ENCODE peak calls at places on chromosomes 3 and 15, in ten cellular contexts. L is stimulated activated naive CD4-positive, alpha-beta T cell; X is AG08395; D is activated CD8-positive, alpha-beta memory T cell treated with anti-CD3 and anti-CD28 coated beads for 1 hour; T is T-cell; R is GM12865; W is Kasumi-1; H is T47D; G is HFFc6; A is GM06990. B is an unnamed sample.

GRCh38 chr3:42224658-42225421 is 41.1 kb downstream of the CCK start:
- DNase-seq in L (no peak), X (no peak), D (no peak), T (no peak), R (no peak), W (no peak), H (peak; percentile 55), G (no peak), A (no peak), B (no peak)

GRCh38 chr15:27358751-27359434 is 387.9 kb downstream of the GABRG3 start:
- DNase-seq in L (no peak), X (peak; percentile 16), D (no peak), T (no peak), R (no peak), W (no peak), H (peak; percentile 37), G (no peak), A (no peak), B (no peak)

GRCh38 chr15:86077070-86077469 is 2.6 kb upstream of the AGBL1 start:
- DNase-seq in L (no peak), X (no peak), D (no peak), T (no peak), R (no peak), W (no peak), H (no peak), G (no peak), A (no peak), B (no peak)

GRCh38 chr3:162224736-162225135 is 728.1 kb downstream of the OTOL1 start:
- DNase-seq in L (no peak), X (no peak), D (no peak), T (no peak), R (no peak), W (no peak), H (no peak), G (no peak), A (no peak), B (no peak)

GRCh38 chr3:135918600-135918999 is 46.9 kb upstream of the PPP2R3A start:
- DNase-seq in L (no peak), X (peak; percentile 70), D (no peak), T (no peak), R (peak; percentile 8), W (peak; percentile 62), H (peak; percentile 57), G (peak; percentile 51), A (no peak), B (no peak)

GRCh38 chr3:192930585-192930984 is 12.9 kb upstream of the MB21D2 start:
- DNase-seq in L (no peak), X (no peak), D (no peak), T (no peak), R (no peak), W (no peak), H (no peak), G (no peak), A (no peak), B (no peak)

GRCh38 chr3:156664285-156665178 is 9.9 kb upstream of the TIPARP start:
- DNase-seq in L (no peak), X (no peak), D (no peak), T (no peak), R (peak; percentile 83), W (no peak), H (no peak), G (no peak), A (peak; percentile 72), B (no peak)

GRCh38 chr3:31106204-31106603 is 211.7 kb upstream of the GADL1 start:
- DNase-seq in L (no peak), X (peak; percentile 75), D (no peak), T (no peak), R (no peak), W (no peak), H (peak; percentile 31), G (peak; percentile 89), A (no peak), B (no peak)

GRCh38 chr3:78139166-78139565 is 1099.3 kb downstream of the ROBO2 start:
- DNase-seq in L (no peak), X (no peak), D (no peak), T (no peak), R (no peak), W (no peak), H (no peak), G (peak; percentile 41), A (no peak), B (no peak)

GRCh38 chr15:70584441-70584837 is 178.9 kb downstream of the UACA start:
- DNase-seq in L (no peak), X (no peak), D (no peak), T (no peak), R (no peak), W (no peak), H (no peak), G (no peak), A (no peak), B (no peak)

GRCh38 chr15:55357774-55358173 is 38.8 kb downstream of the PIGB start:
- DNase-seq in L (no peak), X (peak; percentile 38), D (no peak), T (no peak), R (no peak), W (no peak), H (no peak), G (peak; percentile 32), A (no peak), B (no peak)

GRCh38 chr3:42898896-42899675 is 6.9 kb upstream of the ZNF662 start:
- DNase-seq in L (no peak), X (no peak), D (no peak), T (no peak), R (no peak), W (no peak), H (no peak), G (no peak), A (no peak), B (no peak)

GRCh38 chr15:87354661-87355410 is 901.7 kb downstream of the NTRK3 start:
- DNase-seq in L (no peak), X (peak; percentile 49), D (no peak), T (no peak), R (no peak), W (no peak), H (no peak), G (peak; percentile 86), A (no peak), B (no peak)

GRCh38 chr3:165874663-165875489 is 37.7 kb upstream of the BCHE start:
- DNase-seq in L (no peak), X (no peak), D (no peak), T (no peak), R (no peak), W (no peak), H (no peak), G (no peak), A (no peak), B (no peak)

GRCh38 chr15:98035577-98036010 is 75.1 kb downstream of the ARRDC4 start:
- DNase-seq in L (no peak), X (no peak), D (no peak), T (no peak), R (no peak), W (no peak), H (peak; percentile 32), G (no peak), A (no peak), B (no peak)

GRCh38 chr15:63528138-63528659 is 23.8 kb downstream of the USP3 start:
- DNase-seq in L (no peak), X (no peak), D (no peak), T (no peak), R (no peak), W (no peak), H (no peak), G (no peak), A (no peak), B (no peak)

GRCh38 chr3:143016321-143016972 is 15.1 kb downstream of the U2SURP start:
- DNase-seq in L (no peak), X (no peak), D (no peak), T (no peak), R (peak; percentile 27), W (peak; percentile 55), H (peak; percentile 30), G (no peak), A (no peak), B (no peak)

GRCh38 chr3:169581633-169582032 is 81.9 kb downstream of the MECOM start:
- DNase-seq in L (no peak), X (no peak), D (no peak), T (no peak), R (peak; percentile 17), W (no peak), H (no peak), G (peak; percentile 2), A (no peak), B (no peak)

GRCh38 chr3:167467848-167468611 is 5.8 kb downstream of the SERPINI2 start:
- DNase-seq in L (no peak), X (no peak), D (no peak), T (no peak), R (no peak), W (no peak), H (peak; percentile 16), G (no peak), A (no peak), B (no peak)